ENCODE peak calls at places on chromosomes 5 and 9, in six cellular contexts. One of them, this sample, is unnamed.

GRCh38 chr5:55407059-55407684 is 99.4 kb downstream of the MTREX start:
- DNase-seq in Karpas-422: no peak
- DNase-seq in HCT116: peak; percentile 22
- DNase-seq in GM23248: peak; percentile 76
- DNase-seq in PC-3: peak; percentile 42
- DNase-seq in SK-N-SH: peak; percentile 47
- DNase-seq in this sample: peak; percentile 21

GRCh38 chr9:8978334-8978733 is 1178.8 kb upstream of the DMAC1 start:
- DNase-seq in GM23248: no peak
- DNase-seq in HCT116: no peak
- DNase-seq in SK-N-SH: no peak
- DNase-seq in PC-3: no peak
- DNase-seq in Karpas-422: no peak
- DNase-seq in this sample: no peak

GRCh38 chr9:73284386-73284785 is 132.7 kb downstream of the ANXA1 start:
- DNase-seq in PC-3: no peak
- DNase-seq in GM23248: no peak
- DNase-seq in Karpas-422: no peak
- DNase-seq in HCT116: no peak
- DNase-seq in SK-N-SH: no peak
- DNase-seq in this sample: no peak

GRCh38 chr9:137241490-137242328 is 622 bp downstream of the TUBB4B start:
- DNase-seq in Karpas-422: peak; percentile 64
- DNase-seq in HCT116: no peak
- DNase-seq in PC-3: peak; percentile 58
- DNase-seq in GM23248: peak; percentile 89
- DNase-seq in SK-N-SH: peak; percentile 75
- DNase-seq in this sample: peak; percentile 53

GRCh38 chr9:36461341-36461740 is 61.3 kb upstream of the RNF38 start:
- DNase-seq in HCT116: no peak
- DNase-seq in SK-N-SH: no peak
- DNase-seq in PC-3: no peak
- DNase-seq in Karpas-422: no peak
- DNase-seq in GM23248: peak; percentile 30
- DNase-seq in this sample: no peak

GRCh38 chr9:99353408-99353807 is 131.3 kb downstream of the SEC61B start:
- DNase-seq in SK-N-SH: no peak
- DNase-seq in Karpas-422: no peak
- DNase-seq in GM23248: peak; percentile 98
- DNase-seq in PC-3: peak; percentile 40
- DNase-seq in HCT116: no peak
- DNase-seq in this sample: no peak

GRCh38 chr9:127927457-127928231 is 2.9 kb downstream of the PIP5KL1 start:
- DNase-seq in SK-N-SH: no peak
- DNase-seq in HCT116: peak; percentile 77
- DNase-seq in PC-3: peak; percentile 50
- DNase-seq in Karpas-422: peak; percentile 72
- DNase-seq in GM23248: peak; percentile 55
- DNase-seq in this sample: peak; percentile 82

GRCh38 chr9:88197781-88198345 is 59.6 kb upstream of the SPATA31C2 start:
- DNase-seq in GM23248: peak; percentile 74
- DNase-seq in Karpas-422: peak; percentile 47
- DNase-seq in PC-3: peak; percentile 81
- DNase-seq in HCT116: no peak
- DNase-seq in SK-N-SH: peak; percentile 36
- DNase-seq in this sample: no peak

GRCh38 chr9:114501786-114502682 is 3.2 kb downstream of the WHRN start:
- DNase-seq in HCT116: no peak
- DNase-seq in PC-3: peak; percentile 64
- DNase-seq in SK-N-SH: no peak
- DNase-seq in GM23248: peak; percentile 52
- DNase-seq in Karpas-422: no peak
- DNase-seq in this sample: peak; percentile 43

GRCh38 chr5:127683006-127683405 is 20.2 kb upstream of the CCDC192 start:
- DNase-seq in HCT116: no peak
- DNase-seq in PC-3: no peak
- DNase-seq in Karpas-422: no peak
- DNase-seq in GM23248: no peak
- DNase-seq in SK-N-SH: no peak
- DNase-seq in this sample: no peak

GRCh38 chr5:127358274-127358673 is 67.7 kb downstream of the MEGF10 start:
- DNase-seq in SK-N-SH: no peak
- DNase-seq in GM23248: peak; percentile 70
- DNase-seq in HCT116: no peak
- DNase-seq in PC-3: no peak
- DNase-seq in Karpas-422: no peak
- DNase-seq in this sample: no peak

GRCh38 chr5:113615708-113616107 is 102.2 kb downstream of the YTHDC2 start:
- DNase-seq in Karpas-422: no peak
- DNase-seq in PC-3: no peak
- DNase-seq in HCT116: no peak
- DNase-seq in GM23248: no peak
- DNase-seq in SK-N-SH: no peak
- DNase-seq in this sample: no peak

GRCh38 chr9:127919253-127919815 is 2.5 kb upstream of the ST6GALNAC4 start:
- DNase-seq in GM23248: peak; percentile 100
- DNase-seq in HCT116: peak; percentile 99
- DNase-seq in PC-3: peak; percentile 98
- DNase-seq in SK-N-SH: no peak
- DNase-seq in Karpas-422: no peak
- DNase-seq in this sample: no peak

GRCh38 chr9:127684576-127684975 is 22.2 kb upstream of the CFAP157 start:
- DNase-seq in PC-3: peak; percentile 33
- DNase-seq in Karpas-422: no peak
- DNase-seq in SK-N-SH: no peak
- DNase-seq in HCT116: no peak
- DNase-seq in GM23248: peak; percentile 85
- DNase-seq in this sample: no peak

GRCh38 chr5:8341416-8341815 is 472.5 kb downstream of the MTRR start:
- DNase-seq in SK-N-SH: no peak
- DNase-seq in PC-3: no peak
- DNase-seq in Karpas-422: no peak
- DNase-seq in HCT116: no peak
- DNase-seq in GM23248: peak; percentile 15
- DNase-seq in this sample: no peak

DNA sequence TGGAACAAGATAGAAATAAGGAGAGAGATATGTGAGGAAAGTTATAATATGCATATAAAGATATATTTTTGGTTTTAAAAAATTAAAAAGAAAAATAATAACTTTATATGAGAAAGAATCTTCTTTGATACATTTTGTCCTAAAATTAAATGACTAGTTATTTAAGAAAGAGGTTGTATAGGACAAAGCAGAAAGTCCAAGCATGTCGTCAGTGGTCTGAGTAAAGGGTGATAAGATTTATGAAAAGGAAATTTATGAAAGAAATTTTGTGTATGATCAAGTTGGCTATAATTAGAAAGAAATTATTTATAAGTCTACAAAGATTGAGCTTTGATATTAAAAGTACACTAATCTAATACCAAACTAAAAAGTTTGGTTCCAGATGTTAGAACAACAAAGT is 32.0 kb downstream of the GTF3C4 start:
- DNase-seq in Karpas-422: no peak
- DNase-seq in HCT116: no peak
- DNase-seq in SK-N-SH: no peak
- DNase-seq in GM23248: no peak
- DNase-seq in PC-3: no peak
- DNase-seq in this sample: no peak
- H2AFZ ChIP-seq in Karpas-422: no peak overlapping the region
- H2AFZ ChIP-seq in HCT116: no peak overlapping the region
- H2AFZ ChIP-seq in SK-N-SH: no peak overlapping the region
- H2AFZ ChIP-seq in GM23248: no peak overlapping the region
- H2AFZ ChIP-seq in PC-3: no peak overlapping the region
- H2AFZ ChIP-seq in this sample: no peak overlapping the region

GRCh38 chr5:116914869-116915504 is 340.4 kb upstream of the SEMA6A start:
- DNase-seq in SK-N-SH: no peak
- DNase-seq in Karpas-422: no peak
- DNase-seq in HCT116: no peak
- DNase-seq in GM23248: no peak
- DNase-seq in PC-3: no peak
- DNase-seq in this sample: no peak
- H3K9me2 ChIP-seq in SK-N-SH: no peaks in the 10 kb centered on the region
- H3K9me2 ChIP-seq in Karpas-422: no peaks in the 10 kb centered on the region
- H3K9me2 ChIP-seq in HCT116: no peaks in the 10 kb centered on the region
- H3K9me2 ChIP-seq in GM23248: no peaks in the 10 kb centered on the region
- H3K9me2 ChIP-seq in PC-3: no peaks in the 10 kb centered on the region
- H3K9me2 ChIP-seq in this sample: no peaks in the 10 kb centered on the region

GRCh38 chr5:88883566-88884434 is 816 bp upstream of the MEF2C start:
- DNase-seq in Karpas-422: peak; percentile 87
- DNase-seq in GM23248: peak; percentile 90
- DNase-seq in HCT116: peak; percentile 50
- DNase-seq in SK-N-SH: peak; percentile 69
- DNase-seq in PC-3: peak; percentile 67
- DNase-seq in this sample: peak; percentile 84
- H3K9ac ChIP-seq in Karpas-422: peak overlapping the region; percentile 86
- H3K9ac ChIP-seq in GM23248: peak overlapping the region; percentile 81
- H3K9ac ChIP-seq in HCT116: peak overlapping the region; percentile 57
- H3K9ac ChIP-seq in SK-N-SH: peak overlapping the region; percentile 77
- H3K9ac ChIP-seq in PC-3: peak overlapping the region; percentile 76
- H3K9ac ChIP-seq in this sample: peak overlapping the region; percentile 95

GRCh38 chr9:130995399-130995941 is 13.5 kb upstream of the LAMC3 start:
- DNase-seq in GM23248: peak; percentile 58
- DNase-seq in HCT116: no peak
- DNase-seq in SK-N-SH: peak; percentile 59
- DNase-seq in Karpas-422: peak; percentile 49
- DNase-seq in PC-3: peak; percentile 28
- DNase-seq in this sample: no peak
- H2AFZ ChIP-seq in GM23248: no peak overlapping the region
- H2AFZ ChIP-seq in HCT116: no peak overlapping the region
- H2AFZ ChIP-seq in SK-N-SH: no peak overlapping the region
- H2AFZ ChIP-seq in Karpas-422: no peak overlapping the region
- H2AFZ ChIP-seq in PC-3: no peak overlapping the region
- H2AFZ ChIP-seq in this sample: no peak overlapping the region

This sample was measured in MM.1S.